ENCODE peak calls at places on chromosomes 13 and 19, in four cellular contexts. One of them, this sample, is unnamed.

GRCh38 chr13:75364131-75364713 is 117.7 kb downstream of the TBC1D4 start:
- DNase-seq in NCI-H1105 treated with DMSO at 0.1 percent for 48 hours: no peak
- DNase-seq in HEK293T: no peak
- DNase-seq in GM23248: no peak
- DNase-seq in this sample: no peak

GRCh38 chr13:49356224-49356623 is 87.6 kb downstream of the CAB39L start:
- DNase-seq in HEK293T: no peak
- DNase-seq in NCI-H1105 treated with DMSO at 0.1 percent for 48 hours: no peak
- DNase-seq in GM23248: peak; percentile 94
- DNase-seq in this sample: no peak

GRCh38 chr19:50837300-50837699 is 3.9 kb upstream of the KLK15 start:
- DNase-seq in NCI-H1105 treated with DMSO at 0.1 percent for 48 hours: no peak
- DNase-seq in GM23248: no peak
- DNase-seq in HEK293T: no peak
- DNase-seq in this sample: no peak

GRCh38 chr13:110113284-110113764 is 193.6 kb downstream of the COL4A1 start:
- DNase-seq in HEK293T: no peak
- DNase-seq in NCI-H1105 treated with DMSO at 0.1 percent for 48 hours: no peak
- DNase-seq in GM23248: peak; percentile 91
- DNase-seq in this sample: no peak

GRCh38 chr19:45195764-45196163 is 17.2 kb downstream of the BLOC1S3 start:
- DNase-seq in HEK293T: no peak
- DNase-seq in GM23248: peak; percentile 80
- DNase-seq in NCI-H1105 treated with DMSO at 0.1 percent for 48 hours: no peak
- DNase-seq in this sample: no peak

GRCh38 chr19:3506384-3507340 is 551 bp downstream of the FZR1 start:
- DNase-seq in GM23248: peak; percentile 67
- DNase-seq in NCI-H1105 treated with DMSO at 0.1 percent for 48 hours: no peak
- DNase-seq in HEK293T: no peak
- DNase-seq in this sample: no peak

GRCh38 chr19:661427-662196 is 1.4 kb downstream of the RNF126 start:
- DNase-seq in HEK293T: no peak
- DNase-seq in NCI-H1105 treated with DMSO at 0.1 percent for 48 hours: no peak
- DNase-seq in GM23248: peak; percentile 68
- DNase-seq in this sample: no peak

GRCh38 chr13:43289458-43290255 is 266.3 kb downstream of the DNAJC15 start:
- DNase-seq in GM23248: no peak
- DNase-seq in NCI-H1105 treated with DMSO at 0.1 percent for 48 hours: peak; percentile 77
- DNase-seq in HEK293T: no peak
- DNase-seq in this sample: no peak

GRCh38 chr13:41960195-41960699 is 662 bp downstream of the VWA8 start:
- DNase-seq in HEK293T: peak; percentile 41
- DNase-seq in NCI-H1105 treated with DMSO at 0.1 percent for 48 hours: peak; percentile 2
- DNase-seq in GM23248: peak; percentile 71
- DNase-seq in this sample: no peak

This sample was measured in NCI-H2227 treated with DMSO at 0.1 percent for 48 hours.